ENCODE peak calls at places on chromosomes 4 and X, in four cellular contexts. A, N, W and X are unnamed samples.

GRCh38 chr4:4677825-4678522 is 136.1 kb upstream of the STX18 start:
- DNase-seq in A (peak; percentile 41), N (no peak), W (no peak), X (no peak)

GRCh38 chrX:19595036-19595435 is 79.7 kb upstream of the MAP3K15 start:
- DNase-seq in A (no peak), N (no peak), W (no peak), X (no peak)

GRCh38 chrX:53268173-53268572 is 13.2 kb downstream of the IQSEC2 start:
- DNase-seq in A (no peak), N (no peak), W (no peak), X (no peak)

GRCh38 chr4:143555676-143556075 is 42.2 kb downstream of the SMARCA5 start:
- DNase-seq in A (no peak), N (no peak), W (no peak), X (no peak)

GRCh38 chr4:84632092-84632491 is 49.2 kb downstream of the CDS1 start:
- DNase-seq in A (no peak), N (no peak), W (no peak), X (no peak)

GRCh38 chr4:145861331-145862318 is 77.0 kb downstream of the ZNF827 start:
- DNase-seq in A (no peak), N (no peak), W (no peak), X (no peak)

GRCh38 chr4:44487341-44487740 is 38.7 kb upstream of the KCTD8 start:
- DNase-seq in A (no peak), N (no peak), W (no peak), X (no peak)

GRCh38 chr4:121061215-121061614 is 11.1 kb downstream of the NDNF start:
- DNase-seq in A (no peak), N (no peak), W (no peak), X (no peak)

GRCh38 chrX:115940348-115940747 is 230.2 kb upstream of the AGTR2 start:
- DNase-seq in A (no peak), N (no peak), W (peak; percentile 30), X (no peak)

GRCh38 chrX:129679856-129680255 is 25.1 kb upstream of the APLN start:
- DNase-seq in A (no peak), N (no peak), W (no peak), X (no peak)

GRCh38 chr4:52312722-52313121 is 261.6 kb downstream of the SPATA18 start:
- DNase-seq in A (no peak), N (no peak), W (no peak), X (no peak)

GRCh38 chrX:17588303-17588702 is 149.0 kb upstream of the SCML1 start:
- DNase-seq in A (no peak), N (no peak), W (no peak), X (no peak)

GRCh38 chr4:63122955-63123354 is 1286.3 kb downstream of the TECRL start:
- DNase-seq in A (no peak), N (no peak), W (no peak), X (no peak)

GRCh38 chr4:85548116-85548515 is 73.2 kb downstream of the ARHGAP24 start:
- DNase-seq in A (peak; percentile 42), N (no peak), W (no peak), X (no peak)

GRCh38 chr4:55947254-55947882 is 1.4 kb upstream of the CEP135 start:
- DNase-seq in A (no peak), N (no peak), W (peak; percentile 72), X (peak; percentile 73)

GRCh38 chr4:31516520-31516919 is 796.4 kb downstream of the PCDH7 start:
- DNase-seq in A (peak; percentile 33), N (no peak), W (no peak), X (no peak)

GRCh38 chr4:166875821-166876220 is 358.5 kb downstream of the SPOCK3 start:
- DNase-seq in A (no peak), N (no peak), W (no peak), X (no peak)

GRCh38 chr4:70182517-70183167 is 12.9 kb upstream of the ODAM start:
- DNase-seq in A (peak; percentile 93), N (no peak), W (no peak), X (no peak)

GRCh38 chr4:16194199-16194598 is 32.1 kb downstream of the TAPT1 start:
- DNase-seq in A (no peak), N (no peak), W (no peak), X (no peak)